ENCODE peak calls at places on chromosomes 7 and 10, in four cellular contexts. E, T, S and H are unnamed samples.

GRCh38 chr7:30971440-30971839 is 7.7 kb downstream of the GHRHR start:
- DNase-seq in E (no peak), T (no peak), S (no peak), H (no peak)

GRCh38 chr10:105266966-105267539 is 626.0 kb downstream of the SORCS3 start:
- DNase-seq in E (no peak), T (no peak), S (no peak), H (no peak)

GRCh38 chr10:61465807-61466425 is 12.7 kb upstream of the TMEM26 start:
- DNase-seq in E (no peak), T (no peak), S (no peak), H (no peak)

GRCh38 chr10:31299119-31299518 is 19.9 kb upstream of the ZEB1 start:
- DNase-seq in E (no peak), T (no peak), S (no peak), H (no peak)

GRCh38 chr10:62136931-62137330 is 131.7 kb downstream of the RTKN2 start:
- DNase-seq in E (no peak), T (no peak), S (no peak), H (no peak)

GRCh38 chr7:27101188-27101905 is 1.1 kb downstream of the HOXA2 start:
- DNase-seq in E (no peak), T (no peak), S (no peak), H (no peak)

GRCh38 chr7:12389089-12389700 is 14.5 kb downstream of the VWDE start:
- DNase-seq in E (peak; percentile 40), T (peak; percentile 69), S (peak; percentile 14), H (peak; percentile 29)

GRCh38 chr7:95509199-95509598 is 23.5 kb downstream of the ASB4 start:
- DNase-seq in E (no peak), T (no peak), S (no peak), H (no peak)

GRCh38 chr7:100865971-100866720 is 1.0 kb upstream of the TRIP6 start:
- DNase-seq in E (peak; percentile 78), T (no peak), S (no peak), H (no peak)